ENCODE peak calls at places on chromosomes 16 and 17, in seven cellular contexts. S is mucosa of descending colon, J is HFF-Myc, P is H9, C is GM10248, Q is kidney epithelial cell, E is heart right ventricle. Y is an unnamed sample.

GRCh38 chr17:10114931-10115535 is 83.4 kb downstream of the GAS7 start:
- DNase-seq in P (no peak), E (peak; percentile 89), J (peak; percentile 95), S (peak; percentile 91), C (peak; percentile 68), Q (peak; percentile 82), Y (peak; percentile 62)

GRCh38 chr16:51164167-51164566 is 13.1 kb upstream of the SALL1 start:
- DNase-seq in P (no peak), Q (peak; percentile 58), C (no peak), E (no peak), S (no peak), J (no peak), Y (no peak)

GRCh38 chr17:6479626-6480324 is 35.5 kb downstream of the PIMREG start:
- DNase-seq in C (no peak), J (no peak), E (no peak), P (no peak), Q (no peak), S (no peak), Y (peak; percentile 26)

GRCh38 chr17:31677681-31678080 is 181.4 kb downstream of the COPRS start:
- DNase-seq in J (no peak), C (no peak), E (no peak), P (peak; percentile 17), Q (no peak), S (no peak), Y (no peak)

GRCh38 chr16:70493863-70494770 is 29.2 kb downstream of the COG4 start:
- DNase-seq in J (no peak), C (no peak), Q (no peak), P (no peak), S (no peak), E (no peak), Y (no peak)

GRCh38 chr16:49621240-49622083 is 234.4 kb downstream of the ZNF423 start:
- DNase-seq in J (no peak), S (no peak), E (no peak), P (peak; percentile 26), C (no peak), Q (no peak), Y (no peak)

GRCh38 chr16:58493756-58494431 is 6.0 kb upstream of the NDRG4 start:
- DNase-seq in Q (no peak), E (no peak), C (no peak), P (no peak), S (no peak), J (no peak), Y (no peak)

GRCh38 chr17:48791128-48792032 is 25.6 kb downstream of the TTLL6 start:
- DNase-seq in Q (peak; percentile 35), S (peak; percentile 72), E (peak; percentile 23), C (peak; percentile 70), J (peak; percentile 57), P (peak; percentile 93), Y (peak; percentile 68)

GRCh38 chr17:14298221-14298994 is 2.5 kb upstream of the HS3ST3B1 start:
- DNase-seq in P (peak; percentile 46), E (no peak), C (no peak), S (peak; percentile 52), Q (no peak), J (no peak), Y (no peak)

GRCh38 chr17:2406271-2406902 is 5.5 kb upstream of the MNT start:
- DNase-seq in C (no peak), J (no peak), Q (no peak), E (no peak), S (peak; percentile 83), P (no peak), Y (no peak)

GRCh38 chr16:81708459-81709368 is 70.4 kb upstream of the PLCG2 start:
- DNase-seq in S (no peak), C (no peak), J (no peak), P (no peak), Q (no peak), E (no peak), Y (no peak)

GRCh38 chr17:2244545-2245525 is 58.8 kb downstream of the SMG6 start:
- DNase-seq in Q (no peak), E (peak; percentile 89), J (peak; percentile 89), S (peak; percentile 88), P (peak; percentile 88), C (peak; percentile 78), Y (peak; percentile 79)

GRCh38 chr16:83187404-83187803 is 560.6 kb downstream of the CDH13 start:
- DNase-seq in C (no peak), P (no peak), E (no peak), Q (peak; percentile 65), S (no peak), J (peak; percentile 52), Y (no peak)

GRCh38 chr16:30535777-30536190 is 1.1 kb upstream of the ZNF747 start:
- DNase-seq in J (no peak), P (peak; percentile 81), Q (no peak), S (peak; percentile 88), E (peak; percentile 73), C (peak; percentile 83), Y (peak; percentile 86)

GRCh38 chr17:76558210-76559095 is 18.6 kb downstream of the PRCD start:
- DNase-seq in S (no peak), C (no peak), J (no peak), P (no peak), Q (no peak), E (no peak), Y (no peak)

GRCh38 chr17:34713687-34714086 is 134.3 kb downstream of the TMEM132E start:
- DNase-seq in E (no peak), C (no peak), Q (no peak), P (peak; percentile 16), S (no peak), J (no peak), Y (no peak)

GRCh38 chr17:4433515-4434031 is at the start of gene SPNS3:
- DNase-seq in Q (no peak), P (no peak), J (no peak), C (peak; percentile 27), E (no peak), S (no peak), Y (peak; percentile 38)

GRCh38 chr16:81553080-81553813 is 108.6 kb downstream of the CMIP start:
- DNase-seq in P (no peak), Q (no peak), E (no peak), J (no peak), S (no peak), C (no peak), Y (no peak)

GRCh38 chr17:29524692-29525091 is 42.1 kb downstream of the ABHD15 start:
- DNase-seq in Q (no peak), C (no peak), E (no peak), S (no peak), P (no peak), J (no peak), Y (no peak)

GRCh38 chr16:83965444-83966152 is 2.4 kb upstream of the NECAB2 start:
- DNase-seq in E (no peak), P (no peak), J (no peak), C (no peak), S (no peak), Q (no peak), Y (no peak)

GRCh38 chr16:64907844-64908243 is 214.0 kb downstream of the CDH11 start:
- DNase-seq in Q (no peak), P (no peak), E (no peak), J (no peak), C (no peak), S (no peak), Y (no peak)

GRCh38 chr17:66300956-66301355 is 1.5 kb upstream of the PRKCA start:
- DNase-seq in P (no peak), C (no peak), Q (no peak), J (no peak), E (no peak), S (no peak), Y (no peak)

GRCh38 chr17:68457539-68458259 is 403 bp upstream of the WIPI1 start:
- DNase-seq in Q (peak; percentile 79), S (peak; percentile 99), J (peak; percentile 89), P (peak; percentile 100), E (peak; percentile 99), C (peak; percentile 98), Y (peak; percentile 98)
- TF ChIP-seq CTCF in Q (no peak), S (no peak), J (no peak), P (peak; percentile 13), E (peak; percentile 5), C (no peak), Y (no peak)

DNA sequence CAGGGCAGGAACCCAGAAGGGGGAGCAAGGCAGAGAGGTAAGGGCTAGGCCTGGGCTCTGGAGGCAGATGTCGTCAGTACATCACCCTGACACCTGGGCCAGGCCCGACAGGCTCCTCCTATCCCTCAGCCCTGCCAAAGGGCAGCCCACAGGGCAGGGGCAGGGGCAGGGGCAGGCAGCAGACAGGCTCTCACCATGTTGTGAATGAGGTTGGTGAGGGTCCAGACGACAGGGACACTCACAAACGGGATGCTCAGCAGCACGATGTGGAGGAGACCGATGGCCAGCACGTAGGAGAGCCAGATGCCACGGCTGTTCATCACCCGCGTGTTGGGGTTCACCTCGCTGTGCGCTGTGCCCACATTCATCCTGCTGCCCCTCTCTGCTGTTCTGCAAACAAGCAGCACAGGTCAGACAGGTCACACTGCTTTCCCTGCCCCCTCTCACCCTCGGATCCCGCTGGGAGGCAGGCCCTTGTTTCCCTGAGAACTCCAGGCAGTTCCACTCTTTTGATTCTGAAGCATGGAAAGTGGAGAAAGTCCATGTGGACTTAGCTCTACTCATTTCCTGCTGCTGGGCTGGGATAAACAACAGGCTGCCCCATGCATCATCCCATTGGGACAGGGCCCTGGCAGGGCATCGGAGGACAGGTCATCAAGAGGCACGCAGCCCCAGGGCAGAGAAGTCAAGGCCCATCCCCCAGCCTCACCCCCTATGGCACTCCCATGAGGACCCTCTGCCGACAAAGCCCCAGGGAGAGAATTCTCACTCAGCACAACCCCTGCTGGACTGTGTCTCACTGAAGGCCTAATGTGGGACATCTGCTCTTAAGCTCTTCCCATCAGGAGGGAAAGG is 3.3 kb downstream of the ORMDL3 start:
- DNase-seq in S (no peak), P (peak; percentile 82), J (no peak), Q (no peak), E (no peak), C (no peak), Y (no peak)
- TF ChIP-seq CTCF in S (no peak), P (peak; percentile 51), J (no peak), Q (no peak), E (peak; percentile 12), C (no peak), Y (no peak)

GRCh38 chr16:3152022-3152272 is 17.1 kb downstream of the ZNF213 start:
- DNase-seq in P (no peak), Q (no peak), E (no peak), S (no peak), C (no peak), J (no peak), Y (peak; percentile 38)

GRCh38 chr16:3149630-3150345 is 15.0 kb downstream of the ZNF213 start:
- DNase-seq in S (peak; percentile 86), C (peak; percentile 78), P (peak; percentile 84), E (peak; percentile 73), J (no peak), Q (no peak), Y (peak; percentile 84)

GRCh38 chr16:3149193-3149530 is 14.3 kb downstream of the ZNF213 start:
- DNase-seq in J (no peak), Q (no peak), S (no peak), C (no peak), P (no peak), E (no peak), Y (no peak)

GRCh38 chr16:3152273-3153076 is 17.6 kb downstream of the ZNF213 start:
- DNase-seq in E (peak; percentile 83), C (peak; percentile 59), S (peak; percentile 79), P (peak; percentile 97), Q (peak; percentile 51), J (peak; percentile 88), Y (peak; percentile 71)

GRCh38 chr16:3150346-3151218 is 15.8 kb downstream of the ZNF213 start:
- DNase-seq in S (peak; percentile 97), C (peak; percentile 97), E (peak; percentile 93), Q (peak; percentile 69), P (peak; percentile 97), J (peak; percentile 90), Y (peak; percentile 98)
- TF ChIP-seq CTCF in S (no peak), C (no peak), E (no peak), Q (no peak), P (no peak), J (no peak), Y (no peak)

GRCh38 chr16:3113765-3114479 is 1.5 kb downstream of the ZNF205 start:
- DNase-seq in Q (no peak), P (no peak), C (no peak), E (no peak), J (no peak), S (no peak), Y (no peak)
- TF ChIP-seq CTCF in Q (no peak), P (peak; percentile 33), C (no peak), E (no peak), J (no peak), S (no peak), Y (no peak)